ENCODE peak calls at places on chromosomes 6 and 20, in four cellular contexts. C is brain microvascular endothelial cell, T is left ventricle myocardium inferior, S is right lobe of liver. P is an unnamed sample.

GRCh38 chr6:151350442-151351145 is 40.8 kb downstream of the ZBTB2 start:
- DNase-seq in C (no peak), T (no peak), S (no peak), P (no peak)

GRCh38 chr20:7392551-7392950 is 547.7 kb downstream of the HAO1 start:
- DNase-seq in C (peak), T (no peak), S (no peak), P (no peak)

GRCh38 chr6:167849846-167850459 is 23.2 kb downstream of the AFDN start:
- DNase-seq in C (no peak), T (no peak), S (no peak), P (no peak)

GRCh38 chr20:58555078-58555765 is 40.0 kb upstream of the APCDD1L start:
- DNase-seq in C (peak), T (no peak), S (no peak), P (peak)

GRCh38 chr20:32427996-32428395 is 69.9 kb downstream of the ASXL1 start:
- DNase-seq in C (no peak), T (no peak), S (no peak), P (peak)

GRCh38 chr6:11943060-11943459 is 69.1 kb upstream of the HIVEP1 start:
- DNase-seq in C (no peak), T (no peak), S (no peak), P (no peak)

GRCh38 chr20:52105573-52106422 is 85.8 kb downstream of the ZFP64 start:
- DNase-seq in C (peak), T (no peak), S (no peak), P (peak)

GRCh38 chr20:43448748-43449535 is 8.8 kb upstream of the SRSF6 start:
- DNase-seq in C (peak), T (no peak), S (no peak), P (peak)

GRCh38 chr6:28638915-28639314 is 113.2 kb downstream of the GPX5 start:
- DNase-seq in C (no peak), T (no peak), S (no peak), P (no peak)

GRCh38 chr6:6590530-6590929 is 2.0 kb downstream of the LY86 start:
- DNase-seq in C (no peak), T (no peak), S (no peak), P (no peak)

GRCh38 chr6:139376054-139376355 is 1.6 kb upstream of the CITED2 start:
- DNase-seq in C (no peak), T (peak), S (no peak), P (no peak)

GRCh38 chr6:20483902-20484497 is 50.3 kb upstream of the CDKAL1 start:
- DNase-seq in C (no peak), T (no peak), S (no peak), P (no peak)

GRCh38 chr6:36301781-36302180 is 31.9 kb downstream of the PNPLA1 start:
- DNase-seq in C (no peak), T (no peak), S (no peak), P (no peak)

GRCh38 chr20:21719592-21720214 is 14.2 kb downstream of the PAX1 start:
- DNase-seq in C (peak), T (no peak), S (no peak), P (no peak)

GRCh38 chr20:46351357-46352058 is 43.2 kb upstream of the CDH22 start:
- DNase-seq in C (no peak), T (no peak), S (no peak), P (no peak)

DNA sequence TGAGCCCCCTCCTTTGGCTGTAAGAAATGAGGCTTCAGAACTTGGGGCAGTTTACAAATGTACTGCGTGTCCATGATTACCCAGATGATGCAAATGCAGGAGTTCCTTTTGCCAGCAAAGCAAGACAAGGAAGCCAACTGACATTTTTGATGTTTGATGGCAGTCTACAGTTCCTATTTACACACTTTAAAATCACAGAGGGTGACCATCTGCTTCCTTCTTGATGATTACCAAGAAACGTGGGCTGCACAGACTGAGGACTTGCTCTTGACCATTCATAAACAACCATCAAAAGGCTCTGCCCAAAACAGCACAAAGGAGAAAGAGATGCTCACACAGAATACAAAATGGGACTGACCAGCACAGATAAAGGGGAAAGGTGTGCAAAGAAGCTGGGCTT is 79.8 kb upstream of the TRAF3IP2 start:
- DNase-seq in C (no peak), T (no peak), S (no peak), P (no peak)
- H3K4me3 ChIP-seq in C (no peak), T (no peak), S (no peak), P (no peak)

GRCh38 chr6:2842139-2842552 is 483 bp upstream of the SERPINB1 start:
- DNase-seq in C (no peak), T (no peak), S (no peak), P (no peak)

GRCh38 chr6:2839195-2839981 is 2.3 kb downstream of the SERPINB1 start:
- DNase-seq in C (peak), T (no peak), S (no peak), P (no peak)

GRCh38 chr6:2841264-2842138 is at the start of gene SERPINB1:
- DNase-seq in C (peak), T (peak), S (peak), P (peak)

GRCh38 chr6:2840794-2841061 is 935 bp downstream of the SERPINB1 start:
- DNase-seq in C (no peak), T (no peak), S (no peak), P (no peak)

GRCh38 chr6:2839982-2840793 is 1.5 kb downstream of the SERPINB1 start:
- DNase-seq in C (no peak), T (no peak), S (no peak), P (no peak)
- H3K4me3 ChIP-seq in C (no peak), T (peak), S (peak), P (no peak)

DNA sequence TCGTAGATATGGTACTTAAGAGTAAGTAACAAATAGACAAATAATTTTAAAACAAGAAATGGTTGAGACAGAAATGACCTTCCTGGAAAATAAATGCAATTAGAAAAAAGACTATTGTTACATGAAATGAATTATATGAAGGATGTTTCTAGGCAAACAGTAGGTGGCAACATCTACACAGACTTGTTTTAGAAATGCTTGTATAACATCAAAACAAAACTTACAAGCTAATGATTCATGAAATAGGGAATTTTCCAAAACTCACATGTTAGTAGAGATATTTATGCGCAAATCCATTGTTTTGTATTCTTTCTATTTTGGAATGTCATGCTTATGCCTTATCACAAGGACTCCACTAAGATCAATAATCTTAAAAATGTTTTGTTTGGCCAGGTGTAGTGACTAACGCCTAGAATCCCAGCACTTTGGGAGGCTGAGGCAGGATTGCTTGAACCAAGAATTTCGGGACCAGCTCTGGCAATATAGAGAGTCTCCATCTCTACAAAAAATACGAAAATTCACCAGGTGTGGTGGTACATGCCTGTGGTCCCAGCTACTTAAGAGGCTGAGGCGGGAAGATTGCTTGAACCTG is 32.3 kb upstream of the LGSN start:
- DNase-seq in C (no peak), T (no peak), S (no peak), P (no peak)
- H3K4me3 ChIP-seq in C (no peak), T (no peak), S (no peak), P (no peak)

GRCh38 chr20:1184260-1184637 is 532 bp downstream of the TMEM74B start:
- DNase-seq in C (no peak), T (no peak), S (no peak), P (no peak)

GRCh38 chr20:1185781-1186334 is 1.1 kb upstream of the TMEM74B start:
- DNase-seq in C (no peak), T (peak), S (peak), P (no peak)

GRCh38 chr20:1184638-1185315 is at the start of gene TMEM74B:
- DNase-seq in C (no peak), T (no peak), S (no peak), P (no peak)

GRCh38 chr20:1186367-1186991 is 1.7 kb upstream of the TMEM74B start:
- DNase-seq in C (no peak), T (no peak), S (no peak), P (no peak)

DNA sequence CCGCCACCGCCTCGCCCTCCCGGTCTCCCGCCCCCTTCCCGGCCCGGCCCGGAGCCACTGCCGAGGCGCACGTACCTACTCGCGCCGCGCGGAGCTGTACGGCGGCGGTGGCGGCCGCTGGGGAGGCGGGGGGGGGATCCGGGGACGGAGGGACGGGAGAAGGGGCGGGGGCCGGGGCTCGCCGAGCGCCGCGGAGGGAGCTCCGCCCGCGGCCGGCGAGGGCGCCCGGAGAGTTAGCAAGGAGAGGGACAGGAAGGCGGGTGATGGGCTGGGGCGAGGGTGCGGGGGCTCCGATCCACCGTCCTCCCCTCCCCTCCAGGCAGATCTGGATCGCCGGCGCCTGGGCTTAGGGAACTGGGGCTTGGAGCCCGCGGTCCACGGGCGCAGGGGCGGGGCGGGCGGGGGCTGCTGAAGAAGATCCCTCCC is 548 bp upstream of the TMEM74B start:
- DNase-seq in C (no peak), T (no peak), S (no peak), P (no peak)
- H3K4me3 ChIP-seq in C (peak), T (peak), S (peak), P (peak)

GRCh38 chr6:1394591-1395463 is 5.5 kb downstream of the FOXF2 start:
- DNase-seq in C (no peak), T (no peak), S (no peak), P (no peak)

GRCh38 chr6:1395941-1396908 is 6.8 kb downstream of the FOXF2 start:
- DNase-seq in C (no peak), T (no peak), S (no peak), P (no peak)

GRCh38 chr6:1395496-1395895 is 6.1 kb downstream of the FOXF2 start:
- DNase-seq in C (no peak), T (no peak), S (no peak), P (no peak)

GRCh38 chr6:1399085-1399780 is 9.9 kb downstream of the FOXF2 start:
- DNase-seq in C (no peak), T (no peak), S (no peak), P (no peak)

DNA sequence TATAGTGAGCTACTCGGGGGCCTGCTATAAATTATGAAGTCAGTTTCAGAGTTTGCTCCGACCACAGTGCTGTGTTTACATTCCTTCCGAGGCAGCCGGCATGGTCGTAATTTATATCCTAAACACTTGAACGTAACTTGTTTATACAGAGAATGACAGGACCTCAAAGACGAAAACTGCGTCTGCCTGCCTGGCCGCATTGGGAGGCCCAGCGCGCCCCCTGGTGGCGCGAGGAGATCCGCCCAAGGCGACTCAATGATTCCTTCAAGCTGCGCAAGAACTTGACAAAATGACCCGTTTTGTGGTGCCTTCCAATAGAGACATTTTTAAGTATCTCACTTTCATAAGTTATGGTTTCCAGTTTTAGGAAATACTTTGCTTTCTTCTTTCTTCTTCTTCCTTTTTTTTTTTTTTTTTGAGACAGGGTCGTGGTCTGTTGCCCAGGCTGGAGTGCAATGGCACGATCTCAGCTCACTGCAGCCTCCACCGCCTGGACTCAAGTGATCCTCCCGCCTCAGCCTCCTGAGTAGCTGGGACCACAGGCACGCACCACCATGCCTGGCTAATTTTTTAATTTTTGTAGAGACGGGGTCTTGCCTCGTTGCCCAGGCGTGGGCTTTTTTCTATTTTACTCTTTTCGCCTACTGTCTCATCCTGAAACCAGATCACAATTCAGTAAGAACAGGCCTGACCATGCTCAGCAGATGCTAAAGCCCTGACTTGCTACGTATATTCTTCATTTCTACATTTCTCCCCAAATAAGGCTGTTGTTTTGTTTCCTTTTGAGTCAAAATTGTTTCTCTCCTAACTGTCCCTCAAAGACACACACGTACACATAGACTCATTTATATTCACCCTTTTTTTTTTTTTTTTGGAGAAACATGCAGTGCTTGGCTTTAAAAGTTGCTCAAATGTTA is 7.8 kb downstream of the FOXF2 start:
- DNase-seq in C (peak), T (peak), S (peak), P (no peak)
- H3K4me3 ChIP-seq in C (no peak), T (no peak), S (no peak), P (no peak)

GRCh38 chr20:24095303-24095702 is 106.7 kb upstream of the GGTLC1 start:
- DNase-seq in C (no peak), T (no peak), S (no peak), P (no peak)

GRCh38 chr20:24097506-24098245 is 109.1 kb upstream of the GGTLC1 start:
- DNase-seq in C (no peak), T (no peak), S (no peak), P (no peak)

GRCh38 chr20:24097051-24097450 is 108.5 kb upstream of the GGTLC1 start:
- DNase-seq in C (no peak), T (no peak), S (no peak), P (no peak)

GRCh38 chr20:24095753-24096152 is 107.2 kb upstream of the GGTLC1 start:
- DNase-seq in C (no peak), T (no peak), S (no peak), P (no peak)

GRCh38 chr20:24096256-24096655 is 107.7 kb upstream of the GGTLC1 start:
- DNase-seq in C (no peak), T (no peak), S (no peak), P (no peak)
- H3K4me3 ChIP-seq in C (no peak), T (no peak), S (no peak), P (no peak)

DNA sequence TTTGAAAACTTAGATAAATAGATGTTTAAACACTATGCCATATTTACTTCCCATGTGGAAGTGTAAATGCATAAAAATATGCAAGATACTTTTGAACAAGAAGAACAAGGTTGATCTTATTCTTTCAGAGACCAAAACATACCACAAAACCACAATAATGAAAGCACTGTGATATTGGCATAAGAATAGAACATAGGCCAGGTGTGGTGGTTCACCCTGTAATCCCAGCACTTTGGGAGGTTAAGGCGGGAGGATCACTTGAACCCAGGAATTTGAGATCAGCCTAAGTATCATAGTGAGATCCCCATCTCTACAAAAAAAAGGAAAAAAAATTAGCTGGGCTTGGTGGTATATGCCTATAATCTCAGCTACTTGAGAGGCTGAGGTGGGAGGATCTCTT is 66.5 kb downstream of the KCNS1 start:
- DNase-seq in C (no peak), T (no peak), S (no peak), P (no peak)
- H3K4me3 ChIP-seq in C (no peak), T (no peak), S (no peak), P (no peak)

DNA sequence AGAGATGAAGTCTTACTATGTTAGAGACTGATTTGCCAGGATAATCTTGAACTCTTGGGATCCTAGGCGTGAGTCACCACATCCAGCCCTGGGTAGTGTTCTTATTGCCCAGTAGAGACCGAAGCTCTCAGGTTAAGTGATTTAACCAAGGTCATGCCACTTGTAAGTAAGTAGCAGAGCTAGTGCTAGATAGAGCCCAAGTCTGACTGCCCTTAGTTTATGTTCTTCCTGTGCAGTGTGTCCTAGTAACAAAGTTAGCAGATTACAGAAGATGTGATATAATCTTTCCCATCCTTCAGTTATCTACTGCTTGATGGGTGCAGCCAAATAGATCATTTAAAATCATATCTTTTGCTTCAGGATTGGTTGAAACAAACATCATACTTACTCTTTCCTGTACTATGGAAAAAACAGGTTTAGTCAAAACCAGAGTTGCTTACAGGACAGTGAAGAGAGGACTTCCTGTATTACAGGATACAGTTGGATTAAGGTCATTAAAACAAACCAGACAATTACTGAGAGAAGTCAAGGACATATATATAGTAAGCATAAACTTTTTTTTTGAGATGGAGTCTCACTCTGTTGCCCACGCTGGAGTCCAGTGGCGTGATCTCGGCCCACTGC is 9.5 kb upstream of the PABPC1L start:
- DNase-seq in C (no peak), T (no peak), S (no peak), P (no peak)
- H3K4me3 ChIP-seq in C (no peak), T (no peak), S (no peak), P (no peak)

DNA sequence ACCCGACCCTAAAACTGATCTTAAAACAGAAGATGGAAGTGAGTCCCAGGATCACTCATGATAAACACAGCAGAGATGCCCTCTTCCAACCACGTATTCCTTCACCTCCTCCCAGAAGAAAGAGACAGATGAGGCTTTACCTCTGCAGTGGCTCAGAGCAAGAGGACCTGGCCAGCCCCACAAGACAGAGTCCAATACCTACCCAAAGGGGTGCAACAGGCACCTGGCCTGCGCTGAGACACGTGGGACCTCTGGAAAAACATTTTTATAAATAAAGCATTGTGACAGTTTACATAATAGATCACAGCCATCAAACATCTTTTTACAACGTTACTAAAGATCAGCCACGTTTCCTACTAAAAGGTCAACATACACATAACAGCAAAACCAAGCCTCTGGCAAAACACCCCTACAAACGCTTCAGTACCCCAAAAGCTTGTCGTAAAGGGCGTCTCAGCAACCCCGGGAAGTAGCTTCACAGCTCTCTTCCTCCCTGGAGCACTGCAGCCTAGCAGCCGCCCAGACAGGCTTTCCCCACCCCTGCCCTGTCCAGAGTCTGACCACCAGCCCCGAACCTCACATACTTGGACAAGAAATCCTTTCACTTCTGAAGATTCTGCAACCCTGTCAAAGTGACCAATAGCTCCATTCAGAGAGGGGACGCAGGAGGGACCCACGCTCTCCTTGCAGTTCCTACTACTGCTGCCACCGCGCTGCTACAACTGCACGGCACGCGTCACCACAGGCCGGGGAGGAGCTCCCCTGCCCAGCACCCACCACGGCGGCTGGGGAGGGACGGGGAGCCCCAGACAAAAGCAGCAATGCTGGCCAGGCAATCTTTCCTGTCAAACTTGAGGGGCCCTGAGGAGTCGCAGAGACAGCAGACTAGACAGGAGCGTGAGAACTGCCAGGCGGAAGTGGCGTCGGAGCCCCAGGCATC is 2.8 kb downstream of the TAF4 start:
- DNase-seq in C (no peak), T (no peak), S (no peak), P (peak)
- H3K4me3 ChIP-seq in C (peak), T (peak), S (no peak), P (no peak)

P was measured in RWPE2.